ENCODE peak calls at places on chromosomes 13 and 19, in nine cellular contexts. T is coronary artery; Z is small intestine; O is transverse colon; L is colonic mucosa; N is A549; A is brain microvascular endothelial cell; M is effector memory CD4-positive, alpha-beta T cell; B is tibial artery. D is an unnamed sample.

GRCh38 chr19:8196271-8196908 is 12.8 kb upstream of the CERS4 start:
- DNase-seq in T (no peak), Z (no peak), O (no peak), L (no peak), N (no peak), A (no peak), M (no peak), B (no peak), D (no peak)

GRCh38 chr13:41383400-41383799 is 72.3 kb downstream of the NAA16 start:
- DNase-seq in T (no peak), Z (no peak), O (no peak), L (no peak), N (no peak), A (no peak), M (no peak), B (no peak), D (no peak)

GRCh38 chr19:44748426-44749254 is at the start of gene BCL3:
- DNase-seq in T (no peak), Z (peak), O (peak), L (peak), N (peak), A (no peak), M (peak), B (peak), D (no peak)

GRCh38 chr19:39402417-39403297 is 4.0 kb upstream of the ZFP36 start:
- DNase-seq in T (peak), Z (peak), O (peak), L (peak), N (peak), A (peak), M (peak), B (peak), D (peak)

GRCh38 chr19:29795882-29796523 is 15.8 kb upstream of the CCNE1 start:
- DNase-seq in T (no peak), Z (no peak), O (no peak), L (no peak), N (no peak), A (no peak), M (no peak), B (no peak), D (no peak)

GRCh38 chr19:14434157-14434501 is 1.0 kb downstream of the PKN1 start:
- DNase-seq in T (no peak), Z (no peak), O (no peak), L (peak), N (no peak), A (no peak), M (no peak), B (no peak), D (no peak)

GRCh38 chr19:44643605-44644390 is at the start of gene PVR:
- DNase-seq in T (peak), Z (peak), O (peak), L (peak), N (peak), A (peak), M (no peak), B (peak), D (no peak)

GRCh38 chr19:12774588-12775555 is at the start of gene HOOK2:
- DNase-seq in T (peak), Z (peak), O (peak), L (peak), N (no peak), A (no peak), M (peak), B (peak), D (no peak)

GRCh38 chr13:110348751-110349150 is 41.7 kb downstream of the COL4A2 start:
- DNase-seq in T (no peak), Z (no peak), O (no peak), L (no peak), N (no peak), A (no peak), M (no peak), B (no peak), D (no peak)

GRCh38 chr13:113005076-113005865 is 36.3 kb downstream of the MCF2L start:
- DNase-seq in T (no peak), Z (no peak), O (no peak), L (no peak), N (no peak), A (no peak), M (no peak), B (no peak), D (no peak)

GRCh38 chr13:20118268-20119140 is 42.3 kb downstream of the GJA3 start:
- DNase-seq in T (peak), Z (peak), O (peak), L (peak), N (peak), A (no peak), M (no peak), B (peak), D (no peak)
- H3K27ac ChIP-seq in T (peak), Z (peak), O (peak), L (peak), N (peak), A (no peak), M (peak), B (peak), D (peak)

DNA sequence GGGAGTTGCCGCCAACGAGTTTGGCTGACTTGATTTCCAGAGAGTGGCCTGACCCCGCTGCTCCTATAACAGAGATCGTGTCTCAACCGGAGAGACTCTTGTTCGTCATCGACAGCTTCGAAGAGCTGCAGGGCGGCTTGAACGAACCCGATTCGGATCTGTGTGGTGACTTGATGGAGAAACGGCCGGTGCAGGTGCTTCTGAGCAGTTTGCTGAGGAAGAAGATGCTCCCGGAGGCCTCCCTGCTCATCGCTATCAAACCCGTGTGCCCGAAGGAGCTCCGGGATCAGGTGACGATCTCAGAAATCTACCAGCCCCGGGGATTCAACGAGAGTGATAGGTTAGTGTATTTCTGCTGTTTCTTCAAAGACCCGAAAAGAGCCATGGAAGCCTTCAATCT is 21.6 kb downstream of the NLRP4 start:
- DNase-seq in T (no peak), Z (no peak), O (no peak), L (no peak), N (no peak), A (no peak), M (no peak), B (no peak), D (no peak)
- H3K4me3 ChIP-seq in T (no peak), Z (no peak), O (no peak), L (no peak), N (no peak), A (no peak), M (no peak), B (no peak), D (no peak)

GRCh38 chr19:9932835-9933234 is 3.5 kb downstream of the OLFM2 start:
- DNase-seq in T (no peak), Z (no peak), O (no peak), L (no peak), N (no peak), A (no peak), M (no peak), B (no peak), D (no peak)

GRCh38 chr19:9936151-9937000 is at the start of gene OLFM2:
- DNase-seq in T (no peak), Z (no peak), O (no peak), L (no peak), N (no peak), A (no peak), M (no peak), B (no peak), D (no peak)

GRCh38 chr19:9937001-9937411 is 691 bp upstream of the OLFM2 start:
- DNase-seq in T (no peak), Z (no peak), O (no peak), L (no peak), N (no peak), A (no peak), M (no peak), B (no peak), D (no peak)

GRCh38 chr19:9935409-9936062 is 779 bp downstream of the OLFM2 start:
- DNase-seq in T (no peak), Z (no peak), O (no peak), L (no peak), N (no peak), A (no peak), M (no peak), B (no peak), D (no peak)

GRCh38 chr19:9934132-9934950 is 2.0 kb downstream of the OLFM2 start:
- DNase-seq in T (no peak), Z (peak), O (peak), L (peak), N (peak), A (peak), M (peak), B (peak), D (no peak)
- H3K27ac ChIP-seq in T (no peak), Z (no peak), O (no peak), L (no peak), N (no peak), A (peak), M (no peak), B (no peak), D (no peak)

GRCh38 chr19:18651300-18651699 is 14.5 kb downstream of the KLHL26 start:
- DNase-seq in T (no peak), Z (no peak), O (no peak), L (no peak), N (no peak), A (no peak), M (no peak), B (no peak), D (no peak)
- H3K4me3 ChIP-seq in T (peak), Z (no peak), O (no peak), L (no peak), N (no peak), A (no peak), M (no peak), B (peak), D (no peak)

DNA sequence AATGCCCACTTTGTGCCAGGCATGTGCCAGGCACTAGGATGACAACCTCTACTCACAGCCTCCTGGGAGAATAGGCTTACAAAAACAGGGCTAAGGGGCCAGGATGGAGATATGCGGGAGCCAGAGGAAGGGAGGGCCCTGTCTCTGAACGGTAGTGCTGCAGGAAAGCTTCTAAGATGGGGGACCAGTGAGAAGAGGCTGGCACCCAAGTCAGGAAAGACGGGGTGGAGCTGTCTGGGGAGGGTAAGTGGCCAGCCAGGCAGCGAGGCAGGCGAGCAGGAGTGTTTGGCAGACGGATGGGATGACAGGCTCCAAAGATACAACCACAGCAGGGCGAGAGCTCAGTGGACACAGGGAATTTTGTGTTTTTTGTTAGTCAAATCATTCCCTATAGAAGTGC is 44.7 kb upstream of the GPI start:
- DNase-seq in T (no peak), Z (no peak), O (no peak), L (no peak), N (no peak), A (no peak), M (no peak), B (no peak), D (no peak)
- H3K27ac ChIP-seq in T (peak), Z (no peak), O (no peak), L (no peak), N (no peak), A (no peak), M (no peak), B (peak), D (peak)

D was measured in AG04450.